ENCODE peak calls at places on chromosomes 7 and 10, in six cellular contexts. G is M059J, K is psoas muscle, O is glomerular endothelial cell, P is cardiac fibroblast, J is renal cortical epithelial cell. L is an unnamed sample.

GRCh38 chr7:100493476-100494264 is 9.9 kb downstream of the NYAP1 start:
- DNase-seq in K (no peak), J (no peak), G (peak), P (peak), O (no peak), L (no peak)

GRCh38 chr10:62075414-62075813 is 173.9 kb downstream of the ARID5B start:
- DNase-seq in G (no peak), P (no peak), J (no peak), O (no peak), K (no peak), L (no peak)

GRCh38 chr10:92691591-92692084 is 1.9 kb downstream of the HHEX start:
- DNase-seq in O (no peak), K (peak), P (no peak), J (no peak), G (no peak), L (no peak)

GRCh38 chr7:92841192-92841591 is 4.8 kb upstream of the CDK6 start:
- DNase-seq in P (peak), O (no peak), J (no peak), K (no peak), G (no peak), L (no peak)

GRCh38 chr10:72821606-72822005 is 71.9 kb upstream of the OIT3 start:
- DNase-seq in K (no peak), J (no peak), P (no peak), G (no peak), O (no peak), L (no peak)

GRCh38 chr10:62471718-62472117 is 97.5 kb downstream of the ZNF365 start:
- DNase-seq in K (no peak), G (no peak), P (no peak), J (no peak), O (no peak), L (no peak)

GRCh38 chr10:77756319-77757232 is 119.0 kb upstream of the KCNMA1 start:
- DNase-seq in O (peak), J (peak), G (peak), P (peak), K (peak), L (peak)

GRCh38 chr7:133853706-133854276 is 273.3 kb upstream of the LRGUK start:
- DNase-seq in G (peak), P (peak), K (peak), J (peak), O (no peak), L (peak)

GRCh38 chr10:62239994-62240393 is 28.6 kb downstream of the RTKN2 start:
- DNase-seq in P (peak), G (peak), K (no peak), O (no peak), J (no peak), L (no peak)

GRCh38 chr7:151511946-151512345 is 7.7 kb downstream of the RHEB start:
- DNase-seq in K (no peak), J (no peak), O (no peak), G (no peak), P (peak), L (no peak)

GRCh38 chr10:121579656-121580055 is 18.6 kb downstream of the FGFR2 start:
- DNase-seq in K (no peak), J (peak), P (no peak), O (no peak), G (peak), L (peak)

GRCh38 chr7:82110146-82110823 is 333.3 kb downstream of the CACNA2D1 start:
- DNase-seq in P (no peak), O (no peak), J (no peak), K (no peak), G (peak), L (no peak)

GRCh38 chr7:41189866-41190265 is 513.0 kb downstream of the INHBA start:
- DNase-seq in K (no peak), J (peak), P (peak), O (peak), G (peak), L (peak)

GRCh38 chr10:14659626-14660196 is 115.0 kb downstream of the FAM107B start:
- DNase-seq in G (no peak), K (no peak), P (no peak), J (no peak), O (no peak), L (no peak)

GRCh38 chr10:110764378-110764777 is 107.3 kb upstream of the PDCD4 start:
- DNase-seq in G (no peak), J (peak), O (no peak), P (no peak), K (no peak), L (no peak)

GRCh38 chr10:107889101-107889500 is 724.6 kb upstream of the SORCS1 start:
- DNase-seq in K (no peak), O (no peak), G (no peak), J (no peak), P (no peak), L (peak)